ENCODE peak calls at places on chromosome 9, in ten cellular contexts. Y is heart left ventricle, G is H9, U is Panc1, T is pancreas, M is right lobe of liver, D is tibial artery, X is cardiac muscle cell, E is psoas muscle, S is Peyer's patch. C is an unnamed sample. For H3K4me1, the result is how much of the 10 kb centered on the place peaks cover.

GRCh38 chr9:137318976-137319375 is 16.9 kb upstream of the NRARP start:
- DNase-seq in Y (peak), G (peak), U (no peak), T (no peak), M (no peak), D (no peak), X (peak), E (no peak), S (no peak), C (peak)

GRCh38 chr9:89470239-89470638 is 27.7 kb downstream of the SEMA4D start:
- DNase-seq in Y (no peak), G (no peak), U (no peak), T (no peak), M (no peak), D (no peak), X (no peak), E (no peak), S (no peak), C (no peak)

GRCh38 chr9:129811967-129812363 is 9.0 kb downstream of the TOR1B start:
- DNase-seq in Y (no peak), G (no peak), U (no peak), T (no peak), M (no peak), D (no peak), X (no peak), E (no peak), S (no peak), C (no peak)

GRCh38 chr9:93346240-93347112 is 105.0 kb upstream of the FAM120A start:
- DNase-seq in Y (no peak), G (no peak), U (no peak), T (no peak), M (no peak), D (no peak), X (peak), E (peak), S (no peak), C (no peak)

GRCh38 chr9:98101868-98102273 is 17.2 kb downstream of the TRIM14 start:
- DNase-seq in Y (no peak), G (peak), U (no peak), T (no peak), M (peak), D (no peak), X (no peak), E (no peak), S (peak), C (peak)

GRCh38 chr9:137213160-137214060 is 7.9 kb downstream of the NDOR1 start:
- DNase-seq in Y (no peak), G (no peak), U (no peak), T (no peak), M (no peak), D (no peak), X (no peak), E (no peak), S (no peak), C (no peak)

GRCh38 chr9:130348341-130348740 is 82.8 kb downstream of the HMCN2 start:
- DNase-seq in Y (no peak), G (no peak), U (no peak), T (no peak), M (no peak), D (no peak), X (no peak), E (no peak), S (no peak), C (peak)

GRCh38 chr9:78357165-78357873 is 60.4 kb downstream of the PSAT1 start:
- DNase-seq in Y (no peak), G (peak), U (no peak), T (no peak), M (no peak), D (no peak), X (no peak), E (no peak), S (no peak), C (no peak)

GRCh38 chr9:101485873-101486692 is 47.6 kb upstream of the RNF20 start:
- DNase-seq in Y (peak), G (peak), U (no peak), T (peak), M (peak), D (peak), X (peak), E (peak), S (no peak), C (no peak)

GRCh38 chr9:136747161-136748060 is 914 bp downstream of the LCN6 start:
- DNase-seq in Y (peak), G (no peak), U (no peak), T (no peak), M (no peak), D (no peak), X (no peak), E (no peak), S (no peak), C (no peak)

GRCh38 chr9:6869081-6869948 is 111.5 kb downstream of the KDM4C start:
- DNase-seq in Y (no peak), G (peak), U (no peak), T (no peak), M (no peak), D (no peak), X (peak), E (no peak), S (no peak), C (no peak)

GRCh38 chr9:5999443-6000104 is 15.8 kb downstream of the RANBP6 start:
- DNase-seq in Y (no peak), G (no peak), U (no peak), T (no peak), M (no peak), D (no peak), X (no peak), E (no peak), S (no peak), C (no peak)

GRCh38 chr9:16191691-16192402 is 639.0 kb downstream of the CCDC171 start:
- DNase-seq in Y (peak), G (peak), U (peak), T (peak), M (peak), D (peak), X (peak), E (peak), S (peak), C (no peak)

GRCh38 chr9:99506781-99507305 is 284.8 kb downstream of the SEC61B start:
- DNase-seq in Y (no peak), G (no peak), U (no peak), T (no peak), M (no peak), D (no peak), X (no peak), E (no peak), S (no peak), C (no peak)

GRCh38 chr9:27350382-27350781 is 53.4 kb upstream of the EQTN start:
- DNase-seq in Y (no peak), G (no peak), U (no peak), T (no peak), M (no peak), D (no peak), X (no peak), E (no peak), S (no peak), C (no peak)

GRCh38 chr9:28887188-28887884 is 1314.1 kb upstream of the C9orf72 start:
- DNase-seq in Y (no peak), G (no peak), U (no peak), T (no peak), M (no peak), D (no peak), X (no peak), E (no peak), S (no peak), C (no peak)

GRCh38 chr9:108270041-108270440 is 585.7 kb downstream of the ACTL7B start:
- DNase-seq in Y (no peak), G (no peak), U (no peak), T (no peak), M (no peak), D (no peak), X (no peak), E (no peak), S (no peak), C (no peak)
- H3K4me1 ChIP-seq in Y (under half), G (under half), U (under half), T (under half), M (under half), D (under half), X (under half), E (under half), S (under half), C (under half)

GRCh38 chr9:35756275-35756742 is 2.2 kb upstream of the MSMP start:
- DNase-seq in Y (peak), G (no peak), U (no peak), T (peak), M (no peak), D (no peak), X (peak), E (peak), S (peak), C (peak)
- TF ChIP-seq CTCF in Y (peak), G (peak), U (no peak), T (peak), M (peak), D (no peak), X (peak), E (peak), S (no peak), C (peak)

DNA sequence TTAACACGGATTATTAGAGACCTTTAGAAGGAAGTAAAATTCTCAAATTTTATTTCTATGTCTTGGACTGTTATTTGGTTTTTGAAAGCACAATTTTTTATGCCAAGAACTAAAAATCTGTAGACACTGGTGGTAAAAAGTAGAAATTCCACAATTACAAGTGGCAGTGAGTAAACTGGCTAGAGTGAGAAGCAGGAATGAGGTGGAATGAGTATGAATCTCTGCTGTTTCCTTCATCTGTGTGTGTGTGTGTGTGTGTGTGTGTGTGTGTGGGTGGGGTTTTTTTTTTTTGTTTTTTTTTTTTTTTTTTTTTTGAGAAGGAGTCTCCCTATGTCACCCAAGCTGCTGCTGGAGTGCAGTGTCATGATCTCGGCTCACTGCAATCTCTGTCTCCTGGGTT is 94.2 kb downstream of the TLE4 start:
- DNase-seq in Y (no peak), G (no peak), U (no peak), T (no peak), M (no peak), D (no peak), X (no peak), E (no peak), S (no peak), C (no peak)
- H3K4me1 ChIP-seq in Y (under half), G (under half), U (under half), T (under half), M (under half), D (under half), X (under half), E (under half), S (under half), C (under half)

GRCh38 chr9:23945897-23946296 is 119.9 kb upstream of the ELAVL2 start:
- DNase-seq in Y (no peak), G (no peak), U (no peak), T (no peak), M (no peak), D (no peak), X (no peak), E (no peak), S (no peak), C (no peak)

GRCh38 chr9:23938908-23939307 is 112.9 kb upstream of the ELAVL2 start:
- DNase-seq in Y (no peak), G (no peak), U (no peak), T (no peak), M (no peak), D (no peak), X (no peak), E (no peak), S (no peak), C (no peak)

GRCh38 chr9:23941051-23941450 is 115.0 kb upstream of the ELAVL2 start:
- DNase-seq in Y (no peak), G (no peak), U (no peak), T (no peak), M (no peak), D (no peak), X (no peak), E (no peak), S (no peak), C (no peak)
- TF ChIP-seq CTCF in Y (no peak), G (no peak), U (no peak), T (no peak), M (no peak), D (no peak), X (no peak), E (no peak), S (no peak), C (no peak)

C was measured in spleen.